ENCODE peak calls at places on chromosomes 2 and 18, in six cellular contexts. R is sigmoid colon; X is CD8-positive, alpha-beta memory T cell; M is ascending aorta; B is colonic mucosa; L is breast epithelium. E is an unnamed sample.

GRCh38 chr2:196295005-196295404 is 123.6 kb upstream of the STK17B start:
- DNase-seq in R (no peak), X (no peak), M (no peak), B (no peak), L (no peak), E (no peak)

GRCh38 chr2:37005118-37005868 is 39.0 kb upstream of the STRN start:
- DNase-seq in R (no peak), X (peak; percentile 23), M (no peak), B (peak; percentile 47), L (no peak), E (no peak)

GRCh38 chr2:8448822-8449577 is 232.9 kb upstream of the ID2 start:
- DNase-seq in R (peak; percentile 8), X (no peak), M (no peak), B (no peak), L (no peak), E (no peak)

GRCh38 chr2:173613386-173613785 is 258.7 kb downstream of the CDCA7 start:
- DNase-seq in R (no peak), X (no peak), M (no peak), B (no peak), L (no peak), E (no peak)

GRCh38 chr2:18373081-18373480 is 187.4 kb downstream of the RDH14 start:
- DNase-seq in R (no peak), X (no peak), M (no peak), B (no peak), L (no peak), E (no peak)

GRCh38 chr2:46162329-46162870 is 134.8 kb upstream of the EPAS1 start:
- DNase-seq in R (no peak), X (no peak), M (no peak), B (no peak), L (no peak), E (no peak)

GRCh38 chr2:181643158-181643557 is 13.7 kb downstream of the CERKL start:
- DNase-seq in R (no peak), X (no peak), M (no peak), B (no peak), L (no peak), E (no peak)

GRCh38 chr2:25032094-25032493 is 9.8 kb upstream of the EFR3B start:
- DNase-seq in R (no peak), X (no peak), M (no peak), B (no peak), L (no peak), E (no peak)

GRCh38 chr2:64222351-64222750 is 78.1 kb upstream of the PELI1 start:
- DNase-seq in R (no peak), X (no peak), M (no peak), B (no peak), L (no peak), E (no peak)

GRCh38 chr18:58367425-58368140 is 261.3 kb downstream of the ALPK2 start:
- DNase-seq in R (no peak), X (no peak), M (no peak), B (no peak), L (no peak), E (no peak)
- H3K36me3 ChIP-seq in R (peaks cover 55% of the 10 kb centered on the region), X (no peaks in the 10 kb centered on the region), M (no peaks in the 10 kb centered on the region), B (no peaks in the 10 kb centered on the region), L (no peaks in the 10 kb centered on the region), E (no peaks in the 10 kb centered on the region)

GRCh38 chr2:234491281-234491680 is 5.6 kb downstream of the ARL4C start:
- DNase-seq in R (no peak), X (peak; percentile 20), M (no peak), B (no peak), L (no peak), E (no peak)
- H3K27ac ChIP-seq in R (no peak overlapping the region), X (peak overlapping the region; percentile 95), M (no peak overlapping the region), B (peak overlapping the region; percentile 44), L (no peak overlapping the region), E (no peak overlapping the region)

GRCh38 chr2:207129821-207130220 is 35.9 kb downstream of the KLF7 start:
- DNase-seq in R (no peak), X (no peak), M (no peak), B (no peak), L (no peak), E (no peak)

GRCh38 chr2:207122914-207123744 is 42.6 kb downstream of the KLF7 start:
- DNase-seq in R (no peak), X (no peak), M (no peak), B (no peak), L (no peak), E (no peak)

GRCh38 chr2:207123776-207124391 is 41.9 kb downstream of the KLF7 start:
- DNase-seq in R (no peak), X (no peak), M (no peak), B (no peak), L (no peak), E (no peak)

GRCh38 chr2:207128867-207129266 is 36.9 kb downstream of the KLF7 start:
- DNase-seq in R (no peak), X (no peak), M (no peak), B (no peak), L (no peak), E (no peak)

GRCh38 chr2:207126724-207127314 is 38.9 kb downstream of the KLF7 start:
- DNase-seq in R (no peak), X (no peak), M (no peak), B (no peak), L (no peak), E (no peak)
- H3K36me3 ChIP-seq in R (peaks cover 7% of the 10 kb centered on the region), X (no peaks in the 10 kb centered on the region), M (peaks cover 14% of the 10 kb centered on the region), B (no peaks in the 10 kb centered on the region), L (no peaks in the 10 kb centered on the region), E (peaks cover 12% of the 10 kb centered on the region)

GRCh38 chr2:208638059-208638458 is 231.5 kb downstream of the PTH2R start:
- DNase-seq in R (no peak), X (no peak), M (no peak), B (peak; percentile 34), L (no peak), E (no peak)
- H3K27ac ChIP-seq in R (no peak overlapping the region), X (peak overlapping the region; percentile 33), M (no peak overlapping the region), B (no peak overlapping the region), L (no peak overlapping the region), E (no peak overlapping the region)

E was measured in thoracic aorta.